ENCODE peak calls at places on chromosomes 12 and 14, in six cellular contexts. A is mucosa of descending colon; B is activated T-cell treated with anti-CD3 and anti-CD28 coated beads, Interleukin-2, amount 50 U/mL, for 1 hour; R is GM04504; I is iPS DF 19.7; L is AG20443. G is an unnamed sample.

GRCh38 chr14:22848391-22849164 is 12.2 kb downstream of the MMP14 start:
- DNase-seq in L (peak; percentile 74), R (peak; percentile 77), A (peak; percentile 45), I (no peak), B (no peak), G (peak; percentile 89)

GRCh38 chr12:105085537-105085936 is 1.3 kb upstream of the ALDH1L2 start:
- DNase-seq in B (no peak), R (no peak), L (no peak), A (no peak), I (no peak), G (no peak)

GRCh38 chr12:77685906-77686305 is 144.8 kb upstream of the NAV3 start:
- DNase-seq in R (no peak), L (no peak), I (no peak), A (no peak), B (no peak), G (no peak)

GRCh38 chr12:1504304-1505150 is 89.9 kb downstream of the FBXL14 start:
- DNase-seq in B (no peak), L (no peak), R (no peak), I (no peak), A (peak; percentile 25), G (no peak)

GRCh38 chr12:3552726-3553045 is 61.7 kb downstream of the PRMT8 start:
- DNase-seq in I (no peak), A (no peak), L (no peak), R (no peak), B (no peak), G (no peak)

GRCh38 chr14:104971447-104972240 is 6.5 kb downstream of the AHNAK2 start:
- DNase-seq in A (peak; percentile 11), L (no peak), I (no peak), B (no peak), R (no peak), G (no peak)

GRCh38 chr12:130286041-130286440 is 51.6 kb upstream of the PIWIL1 start:
- DNase-seq in I (no peak), A (no peak), B (no peak), R (no peak), L (no peak), G (no peak)

GRCh38 chr14:102008891-102009290 is 44.5 kb downstream of the DYNC1H1 start:
- DNase-seq in A (no peak), I (no peak), R (no peak), L (no peak), B (no peak), G (no peak)

GRCh38 chr14:100067971-100068959 is 3.0 kb downstream of the EVL start:
- DNase-seq in B (peak; percentile 85), A (peak; percentile 61), I (no peak), L (no peak), R (no peak), G (no peak)

GRCh38 chr14:103392106-103392505 is 6.9 kb downstream of the MARK3 start:
- DNase-seq in R (no peak), B (no peak), L (no peak), A (no peak), I (no peak), G (no peak)

GRCh38 chr14:76904740-76905569 is 78.7 kb downstream of the LRRC74A start:
- DNase-seq in L (peak; percentile 88), A (peak; percentile 50), I (no peak), B (peak; percentile 76), R (peak; percentile 95), G (peak; percentile 92)